ENCODE peak calls at places on chromosomes 5 and 9, in seven cellular contexts. P is COR-L47; W is CD8-positive, alpha-beta T cell; R is MV-4-11; B is activated T-cell treated with anti-CD3 and anti-CD28 coated beads, Interleukin-2, amount 50 U/mL, for 1 hour; Q is ureter; C is midbrain. A is an unnamed sample.

GRCh38 chr9:99579964-99580363 is 241.7 kb upstream of the NR4A3 start:
- DNase-seq in Q (no peak), B (no peak), W (no peak), R (peak; percentile 95), C (peak; percentile 7), P (no peak), A (no peak)

GRCh38 chr9:125161284-125161918 is 18.1 kb upstream of the SCAI start:
- DNase-seq in B (no peak), C (no peak), W (no peak), P (no peak), R (no peak), Q (no peak), A (no peak)

GRCh38 chr5:18563853-18564252 is 929.6 kb downstream of the TAF11L14 start:
- DNase-seq in B (no peak), C (no peak), P (no peak), W (no peak), Q (no peak), R (no peak), A (no peak)

GRCh38 chr9:88783613-88784230 is 207.5 kb upstream of the S1PR3 start:
- DNase-seq in W (no peak), B (no peak), R (peak; percentile 66), C (no peak), Q (no peak), P (no peak), A (no peak)

GRCh38 chr9:38294561-38294960 is 97.9 kb upstream of the ALDH1B1 start:
- DNase-seq in B (no peak), P (no peak), R (no peak), W (no peak), Q (no peak), C (no peak), A (no peak)

GRCh38 chr5:175814676-175815075 is 56.7 kb upstream of the CPLX2 start:
- DNase-seq in C (no peak), R (no peak), Q (no peak), P (no peak), W (no peak), B (no peak), A (no peak)

GRCh38 chr9:694499-695154 is 146.9 kb upstream of the DMRT1 start:
- DNase-seq in B (no peak), C (peak; percentile 89), R (no peak), Q (no peak), W (no peak), P (no peak), A (no peak)

GRCh38 chr5:172266676-172267092 is 16.9 kb downstream of the UBTD2 start:
- DNase-seq in W (no peak), R (no peak), Q (no peak), C (no peak), B (no peak), P (no peak), A (no peak)

GRCh38 chr9:126532019-126532462 is 81.7 kb upstream of the LMX1B start:
- DNase-seq in R (no peak), P (no peak), C (no peak), B (no peak), W (no peak), Q (no peak), A (no peak)

GRCh38 chr5:3323144-3323543 is 272.5 kb upstream of the IRX1 start:
- DNase-seq in Q (no peak), W (no peak), P (no peak), C (no peak), R (no peak), B (no peak), A (no peak)

GRCh38 chr9:8400378-8400777 is 600.8 kb upstream of the DMAC1 start:
- DNase-seq in Q (no peak), P (no peak), C (no peak), B (no peak), R (no peak), W (no peak), A (no peak)

GRCh38 chr9:79572032-79572890 is 496 bp downstream of the TLE4 start:
- DNase-seq in B (peak; percentile 63), R (peak; percentile 94), W (peak; percentile 14), C (peak; percentile 63), Q (peak; percentile 50), P (peak; percentile 30), A (no peak)

GRCh38 chr9:10697044-10697443 is 84.2 kb upstream of the PTPRD start:
- DNase-seq in B (no peak), C (no peak), W (no peak), R (no peak), Q (no peak), P (no peak), A (no peak)

GRCh38 chr5:89827388-89827787 is 582.2 kb downstream of the CETN3 start:
- DNase-seq in B (no peak), W (no peak), R (no peak), Q (no peak), P (no peak), C (no peak), A (no peak)

GRCh38 chr9:131814714-131815113 is 74.8 kb upstream of the RAPGEF1 start:
- DNase-seq in Q (no peak), P (no peak), R (no peak), W (no peak), B (no peak), C (no peak), A (no peak)

GRCh38 chr9:90099262-90099982 is 494.6 kb downstream of the GADD45G start:
- DNase-seq in B (no peak), W (no peak), P (peak; percentile 69), C (peak; percentile 38), Q (no peak), R (peak; percentile 27), A (peak; percentile 61)

GRCh38 chr9:127418037-127418471 is 6.1 kb upstream of the ZNF79 start:
- DNase-seq in B (peak; percentile 51), Q (no peak), R (peak; percentile 21), C (no peak), W (no peak), P (no peak), A (no peak)

GRCh38 chr5:3118321-3118720 is 366.8 kb upstream of the IRX2 start:
- DNase-seq in R (no peak), P (no peak), W (no peak), C (no peak), Q (no peak), B (no peak), A (no peak)

GRCh38 chr5:179308563-179309382 is 36.5 kb downstream of the ADAMTS2 start:
- DNase-seq in B (no peak), R (no peak), W (no peak), P (no peak), Q (no peak), C (no peak), A (no peak)

GRCh38 chr9:72554221-72554641 is 32.8 kb downstream of the TMC1 start:
- DNase-seq in Q (no peak), C (no peak), R (no peak), P (no peak), W (no peak), B (no peak), A (no peak)

GRCh38 chr5:176778921-176779465 is 31.4 kb upstream of the UNC5A start:
- DNase-seq in B (no peak), Q (peak; percentile 12), R (no peak), P (no peak), W (no peak), C (no peak), A (no peak)

GRCh38 chr5:172786736-172787462 is 15.9 kb upstream of the DUSP1 start:
- DNase-seq in C (no peak), P (no peak), R (no peak), B (no peak), W (no peak), Q (no peak), A (no peak)

GRCh38 chr5:39223568-39224156 is 4.3 kb upstream of the FYB1 start:
- DNase-seq in R (peak; percentile 44), P (no peak), B (no peak), Q (no peak), W (no peak), C (no peak), A (no peak)

GRCh38 chr9:129402931-129403742 is 217.8 kb downstream of the C9orf50 start:
- DNase-seq in W (no peak), P (no peak), C (no peak), B (no peak), Q (no peak), R (no peak), A (no peak)

GRCh38 chr9:14661421-14662059 is 31.7 kb downstream of the ZDHHC21 start:
- DNase-seq in R (peak; percentile 10), P (peak; percentile 63), C (peak; percentile 15), Q (no peak), B (no peak), W (no peak), A (peak; percentile 49)

GRCh38 chr9:110153431-110153830 is 54.5 kb downstream of the C9orf152 start:
- DNase-seq in W (no peak), B (no peak), P (no peak), R (peak; percentile 63), C (no peak), Q (no peak), A (no peak)

GRCh38 chr5:137395011-137395755 is 103.9 kb downstream of the SPOCK1 start:
- DNase-seq in P (peak; percentile 80), W (no peak), C (no peak), B (no peak), Q (no peak), R (no peak), A (no peak)

GRCh38 chr5:14250094-14250777 is 107.1 kb downstream of the TRIO start:
- DNase-seq in C (peak; percentile 82), W (no peak), Q (no peak), R (no peak), B (no peak), P (peak; percentile 95), A (peak; percentile 93)

GRCh38 chr9:91489391-91489899 is 65.8 kb upstream of the NFIL3 start:
- DNase-seq in C (no peak), R (peak; percentile 18), B (no peak), Q (no peak), W (no peak), P (no peak), A (no peak)

GRCh38 chr9:128150594-128151342 is 1.5 kb downstream of the LCN2 start:
- DNase-seq in R (no peak), W (no peak), B (no peak), C (no peak), Q (no peak), P (no peak), A (no peak)

GRCh38 chr9:133098871-133099270 is 22.2 kb downstream of the RALGDS start:
- DNase-seq in C (no peak), W (no peak), Q (no peak), P (no peak), B (peak; percentile 13), R (no peak), A (no peak)

GRCh38 chr5:108345541-108346171 is 36.2 kb downstream of the FBXL17 start:
- DNase-seq in B (no peak), C (peak; percentile 54), W (no peak), P (peak; percentile 42), Q (no peak), R (peak; percentile 58), A (peak; percentile 50)

GRCh38 chr9:112971415-112971814 is 40.6 kb downstream of the ZNF883 start:
- DNase-seq in Q (no peak), C (no peak), P (peak; percentile 33), B (no peak), R (peak; percentile 23), W (no peak), A (peak; percentile 5)

A was measured in NCI-H748 treated with DMSO at 0.1 percent for 48 hours.